ENCODE peak calls at places on chromosomes 3 and 15, in eight cellular contexts. P is fibroblast of the conjunctiva; T is GM13977; U is stimulated activated CD4-positive, alpha-beta T cell treated with anti-CD3 and anti-CD28 coated beads, TNF-alpha, amount 100 ng/mL, for 4 hours; Q is mesothelial cell of epicardium; W is Daoy; S is GM12878; G is activated T-cell treated with anti-CD3 and anti-CD28 coated beads for 1 hour. X is an unnamed sample.

GRCh38 chr3:119595639-119596329 is 1.9 kb upstream of the PLA1A start:
- DNase-seq in P (no peak), T (no peak), U (no peak), Q (no peak), W (no peak), S (no peak), G (no peak), X (no peak)

GRCh38 chr15:92902020-92902419 is 1.9 kb downstream of the CHD2 start:
- DNase-seq in P (no peak), T (no peak), U (no peak), Q (no peak), W (no peak), S (no peak), G (no peak), X (no peak)

GRCh38 chr3:114319453-114319852 is 25.6 kb downstream of the TIGIT start:
- DNase-seq in P (peak; percentile 18), T (no peak), U (no peak), Q (no peak), W (peak; percentile 62), S (no peak), G (no peak), X (peak; percentile 91)

GRCh38 chr3:149401926-149402310 is 24.5 kb upstream of the TM4SF1 start:
- DNase-seq in P (no peak), T (no peak), U (no peak), Q (no peak), W (no peak), S (no peak), G (no peak), X (no peak)

GRCh38 chr3:61579685-61580084 is 18.3 kb downstream of the PTPRG start:
- DNase-seq in P (no peak), T (no peak), U (no peak), Q (no peak), W (no peak), S (no peak), G (no peak), X (no peak)

GRCh38 chr15:87619161-87619960 is 637.2 kb downstream of the NTRK3 start:
- DNase-seq in P (peak; percentile 69), T (no peak), U (no peak), Q (no peak), W (peak; percentile 51), S (no peak), G (no peak), X (no peak)

GRCh38 chr3:31743690-31744089 is 211.0 kb downstream of the STT3B start:
- DNase-seq in P (no peak), T (no peak), U (no peak), Q (no peak), W (no peak), S (no peak), G (no peak), X (no peak)

GRCh38 chr3:8423307-8423706 is 78.3 kb upstream of the LMCD1 start:
- DNase-seq in P (no peak), T (no peak), U (no peak), Q (no peak), W (no peak), S (no peak), G (no peak), X (no peak)

GRCh38 chr3:102206506-102207145 is 228.2 kb upstream of the ZPLD1 start:
- DNase-seq in P (peak; percentile 70), T (no peak), U (no peak), Q (no peak), W (peak; percentile 25), S (no peak), G (no peak), X (no peak)

GRCh38 chr3:178845446-178846118 is 226.0 kb downstream of the ZMAT3 start:
- DNase-seq in P (no peak), T (no peak), U (no peak), Q (no peak), W (peak; percentile 76), S (no peak), G (no peak), X (no peak)

GRCh38 chr3:11769704-11770103 is 77.0 kb downstream of the TAMM41 start:
- DNase-seq in P (no peak), T (no peak), U (no peak), Q (no peak), W (no peak), S (no peak), G (no peak), X (no peak)

GRCh38 chr3:15458212-15458780 is 30.9 kb downstream of the EAF1 start:
- DNase-seq in P (no peak), T (no peak), U (no peak), Q (no peak), W (no peak), S (no peak), G (no peak), X (no peak)

GRCh38 chr3:40546811-40547210 is 22.1 kb downstream of the ZNF621 start:
- DNase-seq in P (peak; percentile 64), T (no peak), U (no peak), Q (no peak), W (peak; percentile 56), S (no peak), G (no peak), X (no peak)

GRCh38 chr3:123347205-123347604 is 101.7 kb downstream of the ADCY5 start:
- DNase-seq in P (no peak), T (no peak), U (no peak), Q (no peak), W (no peak), S (no peak), G (no peak), X (no peak)

GRCh38 chr15:68199340-68199739 is 5.8 kb downstream of the CALML4 start:
- DNase-seq in P (no peak), T (no peak), U (no peak), Q (no peak), W (no peak), S (no peak), G (no peak), X (no peak)

GRCh38 chr3:12719541-12719940 is 39.5 kb downstream of the TMEM40 start:
- DNase-seq in P (no peak), T (no peak), U (no peak), Q (no peak), W (no peak), S (no peak), G (no peak), X (no peak)

GRCh38 chr3:52041118-52041847 is 15.1 kb downstream of the DUSP7 start:
- DNase-seq in P (no peak), T (no peak), U (no peak), Q (no peak), W (no peak), S (no peak), G (no peak), X (no peak)

GRCh38 chr15:74314897-74315438 is 52.5 kb downstream of the CYP11A1 start:
- DNase-seq in P (no peak), T (no peak), U (no peak), Q (no peak), W (peak; percentile 87), S (no peak), G (no peak), X (no peak)

GRCh38 chr3:100708644-100708988 is 678 bp upstream of the TFG start:
- DNase-seq in P (no peak), T (no peak), U (no peak), Q (no peak), W (no peak), S (no peak), G (no peak), X (no peak)

GRCh38 chr3:161104561-161105551 is at the start of gene B3GALNT1:
- DNase-seq in P (no peak), T (peak; percentile 74), U (no peak), Q (peak; percentile 37), W (peak; percentile 67), S (no peak), G (no peak), X (no peak)

GRCh38 chr15:49296258-49296657 is 126.2 kb downstream of the GALK2 start:
- DNase-seq in P (no peak), T (no peak), U (no peak), Q (no peak), W (no peak), S (no peak), G (no peak), X (no peak)

GRCh38 chr15:62071711-62072308 is 5.0 kb downstream of the C2CD4A start:
- DNase-seq in P (peak; percentile 31), T (peak; percentile 52), U (no peak), Q (no peak), W (peak; percentile 6), S (no peak), G (no peak), X (no peak)

GRCh38 chr3:81962396-81962795 is 201.0 kb upstream of the GBE1 start:
- DNase-seq in P (no peak), T (no peak), U (no peak), Q (no peak), W (no peak), S (no peak), G (no peak), X (no peak)

GRCh38 chr3:156577731-156578130 is 22.8 kb upstream of the SSR3 start:
- DNase-seq in P (no peak), T (no peak), U (no peak), Q (no peak), W (no peak), S (no peak), G (no peak), X (no peak)

GRCh38 chr3:138009476-138010272 is at the start of gene CLDN18:
- DNase-seq in P (no peak), T (no peak), U (no peak), Q (no peak), W (no peak), S (no peak), G (no peak), X (no peak)

GRCh38 chr3:50542177-50543034 is 25.1 kb downstream of the C3orf18 start:
- DNase-seq in P (peak; percentile 32), T (peak; percentile 84), U (peak; percentile 28), Q (peak; percentile 53), W (peak; percentile 49), S (no peak), G (peak; percentile 48), X (peak; percentile 46)

GRCh38 chr15:99486371-99487336 is 79.1 kb upstream of the MEF2A start:
- DNase-seq in P (peak; percentile 71), T (no peak), U (no peak), Q (no peak), W (peak; percentile 89), S (no peak), G (no peak), X (peak; percentile 69)

GRCh38 chr3:160673188-160673587 is 3.8 kb upstream of the ARL14 start:
- DNase-seq in P (no peak), T (no peak), U (no peak), Q (no peak), W (no peak), S (no peak), G (no peak), X (no peak)

GRCh38 chr3:148816971-148817519 is 10.6 kb upstream of the CPB1 start:
- DNase-seq in P (no peak), T (no peak), U (no peak), Q (no peak), W (no peak), S (no peak), G (no peak), X (no peak)

GRCh38 chr15:95363636-95364035 is 966.9 kb upstream of the NR2F2 start:
- DNase-seq in P (no peak), T (no peak), U (no peak), Q (no peak), W (no peak), S (no peak), G (no peak), X (no peak)

GRCh38 chr3:67018105-67018788 is 20.1 kb downstream of the KBTBD8 start:
- DNase-seq in P (no peak), T (no peak), U (no peak), Q (no peak), W (peak; percentile 59), S (no peak), G (no peak), X (no peak)

GRCh38 chr3:23442598-23443383 is 239.7 kb downstream of the UBE2E2 start:
- DNase-seq in P (no peak), T (no peak), U (no peak), Q (no peak), W (peak; percentile 39), S (no peak), G (no peak), X (no peak)

GRCh38 chr3:42652611-42653302 is 740 bp upstream of the ZBTB47 start:
- DNase-seq in P (peak; percentile 57), T (peak; percentile 58), U (no peak), Q (no peak), W (peak; percentile 84), S (peak; percentile 16), G (no peak), X (no peak)